ENCODE peak calls at places on chromosomes 7 and 10, in four cellular contexts. One of them, this sample, is unnamed.

GRCh38 chr10:44958196-44958896 is 1.3 kb upstream of the RASSF4 start:
- DNase-seq in HFF-Myc: no peak
- DNase-seq in IMR-90: peak
- DNase-seq in breast epithelium: no peak
- DNase-seq in this sample: peak

GRCh38 chr10:129766611-129767550 is 197.2 kb downstream of the EBF3 start:
- DNase-seq in HFF-Myc: no peak
- DNase-seq in IMR-90: no peak
- DNase-seq in breast epithelium: peak
- DNase-seq in this sample: no peak

GRCh38 chr10:22629843-22630228 is 84.5 kb downstream of the PIP4K2A start:
- DNase-seq in HFF-Myc: no peak
- DNase-seq in IMR-90: no peak
- DNase-seq in breast epithelium: no peak
- DNase-seq in this sample: no peak

GRCh38 chr10:86390337-86391120 is 23.9 kb upstream of the GRID1 start:
- DNase-seq in HFF-Myc: no peak
- DNase-seq in IMR-90: no peak
- DNase-seq in breast epithelium: no peak
- DNase-seq in this sample: no peak

GRCh38 chr7:47500103-47500563 is 81.8 kb downstream of the TNS3 start:
- DNase-seq in HFF-Myc: no peak
- DNase-seq in IMR-90: no peak
- DNase-seq in breast epithelium: no peak
- DNase-seq in this sample: no peak

GRCh38 chr10:124708246-124708779 is 35.9 kb downstream of the FAM53B start:
- DNase-seq in HFF-Myc: no peak
- DNase-seq in IMR-90: no peak
- DNase-seq in breast epithelium: no peak
- DNase-seq in this sample: no peak

GRCh38 chr10:82814635-82815034 is 939.6 kb downstream of the NRG3 start:
- DNase-seq in HFF-Myc: no peak
- DNase-seq in IMR-90: no peak
- DNase-seq in breast epithelium: no peak
- DNase-seq in this sample: peak

GRCh38 chr7:121102619-121103018 is 114.1 kb downstream of the CPED1 start:
- DNase-seq in HFF-Myc: no peak
- DNase-seq in IMR-90: no peak
- DNase-seq in breast epithelium: no peak
- DNase-seq in this sample: no peak

GRCh38 chr7:129502708-129503685 is 666 bp downstream of the SMKR1 start:
- DNase-seq in HFF-Myc: no peak
- DNase-seq in IMR-90: no peak
- DNase-seq in breast epithelium: no peak
- DNase-seq in this sample: no peak

GRCh38 chr7:138125598-138126111 is 49.4 kb downstream of the AKR1D1 start:
- DNase-seq in HFF-Myc: no peak
- DNase-seq in IMR-90: peak
- DNase-seq in breast epithelium: no peak
- DNase-seq in this sample: peak

DNA sequence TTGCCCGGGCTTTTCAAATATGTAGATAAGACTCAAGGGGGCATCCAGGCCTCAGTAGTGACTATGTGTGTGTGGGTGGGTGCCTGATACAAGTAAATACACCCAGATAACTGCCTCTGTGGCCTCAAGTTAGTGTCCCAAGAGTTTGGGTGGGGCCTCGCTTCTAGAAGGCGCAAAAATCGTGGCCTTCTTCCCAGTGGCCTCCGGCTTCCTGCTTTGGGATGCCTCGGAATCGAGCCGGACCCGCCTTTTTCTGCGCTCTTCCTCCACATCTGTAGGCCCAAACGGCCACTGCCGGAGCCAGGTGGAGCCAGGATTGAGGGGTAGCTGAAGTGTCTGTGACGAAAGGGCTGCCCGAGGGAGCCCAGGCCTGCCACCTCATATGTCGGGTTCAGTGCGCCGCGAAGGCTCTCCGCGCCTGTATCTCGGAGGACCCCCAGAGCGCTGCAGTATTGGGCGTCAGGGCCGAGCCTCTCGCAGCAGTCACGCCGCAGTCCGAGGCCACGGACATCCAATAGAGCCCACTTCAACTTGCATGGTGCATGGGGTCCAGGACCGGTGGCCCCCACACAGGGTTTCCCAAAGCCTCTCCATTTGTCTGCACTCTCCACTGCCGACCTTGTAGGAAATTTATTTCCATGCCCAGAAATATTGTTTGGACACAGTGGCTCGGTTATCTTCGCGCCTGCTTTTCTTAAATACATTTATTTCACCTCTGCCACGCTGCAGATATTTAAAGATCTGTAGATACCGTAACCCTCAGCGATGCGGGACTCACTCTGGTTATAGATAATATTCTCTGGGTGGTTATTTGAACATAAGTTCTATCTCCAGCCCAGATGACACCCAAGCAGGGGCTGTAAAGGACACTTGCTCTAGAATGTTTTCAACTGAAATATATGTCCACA is 4.8 kb upstream of the ZNF503 start:
- DNase-seq in HFF-Myc: no peak
- DNase-seq in IMR-90: no peak
- DNase-seq in breast epithelium: peak
- DNase-seq in this sample: no peak
- H3K4me3 ChIP-seq in HFF-Myc: no peak
- H3K4me3 ChIP-seq in IMR-90: no peak
- H3K4me3 ChIP-seq in breast epithelium: no peak
- H3K4me3 ChIP-seq in this sample: no peak

DNA sequence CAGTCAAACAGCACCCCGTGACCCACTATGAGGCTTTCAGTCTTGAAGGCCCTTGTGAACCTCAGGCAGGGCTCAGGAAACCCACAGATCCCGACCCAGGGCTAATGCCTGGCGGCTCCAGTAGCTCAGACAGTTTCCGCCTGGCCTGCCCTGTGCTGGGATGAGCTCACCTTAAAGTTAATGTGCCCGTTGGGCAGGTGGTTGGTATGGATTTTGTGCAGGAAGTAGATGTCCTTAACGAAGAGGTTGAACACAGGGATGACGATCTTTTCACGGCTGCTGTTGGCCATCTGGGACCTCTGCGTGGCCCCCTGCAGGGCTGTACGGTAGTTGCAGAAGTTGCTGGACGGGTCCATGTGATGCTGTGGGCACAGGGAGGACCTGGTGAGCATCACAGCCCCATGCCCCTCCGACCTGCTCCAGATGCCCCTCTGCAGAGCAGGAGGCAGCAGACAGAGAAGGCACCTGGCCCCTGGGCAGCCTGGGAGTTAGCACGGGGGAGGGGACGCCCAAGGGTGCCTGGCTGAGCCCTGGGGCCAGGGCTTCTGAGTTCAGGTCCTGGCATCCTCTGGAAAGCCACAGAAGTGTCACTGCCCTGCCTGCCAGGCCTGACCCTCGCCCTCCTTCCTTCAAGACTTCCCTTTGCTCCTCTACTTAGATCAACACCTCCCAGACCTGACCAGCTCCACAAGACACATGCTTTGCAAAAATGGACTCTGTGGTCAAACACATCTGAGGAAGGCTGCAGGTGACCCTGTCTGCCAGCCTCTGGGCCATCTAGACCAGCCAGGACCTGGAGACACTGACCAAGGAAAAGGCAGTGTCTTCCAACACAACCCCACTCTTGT is 59.8 kb downstream of the CSGALNACT2 start:
- DNase-seq in HFF-Myc: no peak
- DNase-seq in IMR-90: no peak
- DNase-seq in breast epithelium: peak
- DNase-seq in this sample: no peak
- TF ChIP-seq CTCF in HFF-Myc: peak
- TF ChIP-seq CTCF in IMR-90: peak
- TF ChIP-seq CTCF in breast epithelium: no peak
- TF ChIP-seq CTCF in this sample: peak

DNA sequence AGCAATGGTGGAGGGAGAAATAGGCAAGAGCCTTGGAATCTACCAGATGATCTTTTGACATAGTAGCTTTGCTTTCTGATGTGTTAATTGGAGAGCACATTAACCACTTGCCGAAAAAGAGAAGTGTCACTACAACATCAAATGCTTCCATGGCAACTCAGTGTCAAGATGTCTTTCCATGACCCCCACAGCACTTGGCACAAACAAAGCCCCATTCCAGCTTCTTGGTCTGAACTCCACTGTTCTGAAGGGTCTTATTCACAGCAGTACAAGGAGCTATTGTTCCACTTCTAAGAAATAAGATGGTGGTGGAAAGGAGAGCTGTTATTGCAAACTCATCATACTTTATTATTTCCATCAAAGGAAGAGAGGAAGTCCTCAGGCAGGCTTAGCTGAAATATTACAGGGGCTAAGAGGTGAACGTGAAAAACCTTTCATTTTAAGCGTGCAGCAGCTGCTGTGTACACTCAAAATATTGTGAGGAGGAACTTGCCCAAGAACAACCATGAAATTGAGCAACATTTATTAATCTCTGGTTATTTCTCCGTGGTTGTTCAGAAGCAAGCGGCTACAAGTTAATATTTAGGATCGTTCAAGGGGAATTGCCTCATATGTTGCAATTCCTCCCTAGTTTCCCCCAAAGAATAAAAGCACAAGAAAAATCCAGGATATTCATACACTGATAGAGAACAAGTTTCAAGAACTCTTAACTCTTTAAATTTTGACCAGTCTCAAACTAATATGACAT is 354.8 kb upstream of the CELF2 start:
- DNase-seq in HFF-Myc: no peak
- DNase-seq in IMR-90: no peak
- DNase-seq in breast epithelium: peak
- DNase-seq in this sample: peak
- H3K4me3 ChIP-seq in HFF-Myc: no peak
- H3K4me3 ChIP-seq in IMR-90: no peak
- H3K4me3 ChIP-seq in breast epithelium: no peak
- H3K4me3 ChIP-seq in this sample: no peak

DNA sequence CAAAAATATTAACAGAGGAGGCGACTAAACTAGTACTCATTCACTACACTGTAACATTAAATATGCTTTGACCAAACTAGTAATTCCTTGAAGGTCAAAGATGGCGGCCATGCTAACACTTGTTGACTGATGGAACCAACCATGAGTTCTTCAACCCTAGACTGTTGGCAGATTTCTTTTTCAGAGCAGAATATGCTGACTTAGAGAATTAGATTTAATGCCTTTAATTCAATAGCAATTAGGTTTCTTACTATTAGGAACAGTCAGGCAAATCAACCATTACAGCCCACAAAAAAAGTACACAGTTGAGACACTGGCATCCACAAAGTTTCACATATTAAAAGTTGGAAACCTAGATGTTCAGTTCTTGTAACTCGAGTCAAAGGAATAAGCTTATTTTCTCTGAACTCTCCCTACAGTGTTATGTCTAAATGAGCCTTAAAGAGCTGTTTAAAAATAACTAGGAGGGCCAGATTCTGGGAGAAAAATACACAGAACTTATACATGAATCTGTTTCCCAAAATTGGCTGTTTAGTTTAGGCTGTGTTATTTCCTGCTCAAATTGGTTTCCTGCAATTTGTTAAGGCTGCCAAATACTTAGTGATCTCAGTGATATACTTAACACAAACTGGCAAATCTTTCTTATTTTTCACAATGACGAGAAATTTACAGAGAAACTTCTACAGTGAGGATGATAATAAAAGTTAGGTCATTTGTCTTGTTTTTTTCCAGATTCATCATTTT is 17.6 kb downstream of the CHCHD3 start:
- DNase-seq in HFF-Myc: no peak
- DNase-seq in IMR-90: no peak
- DNase-seq in breast epithelium: no peak
- DNase-seq in this sample: no peak
- TF ChIP-seq CTCF in HFF-Myc: no peak
- TF ChIP-seq CTCF in IMR-90: no peak
- TF ChIP-seq CTCF in breast epithelium: no peak
- TF ChIP-seq CTCF in this sample: no peak